ENCODE peak calls at places on chromosome 12, in four cellular contexts. F is HepG2, T is K562, R is HCT116. L is an unnamed sample. For H3K4me1, the result is how much of the 10 kb centered on the place peaks cover.

GRCh38 chr12:98808243-98808895 is 163.3 kb downstream of the APAF1 start:
- DNase-seq in F (no peak), T (no peak), R (no peak), L (no peak)

GRCh38 chr12:51077930-51078329 is 5.5 kb downstream of the CSRNP2 start:
- DNase-seq in F (no peak), T (no peak), R (no peak), L (no peak)

GRCh38 chr12:55707841-55708694 is at the start of gene ITGA7:
- DNase-seq in F (no peak), T (peak), R (no peak), L (no peak)

GRCh38 chr12:12922191-12922616 is 29.8 kb downstream of the GPRC5D start:
- DNase-seq in F (no peak), T (no peak), R (no peak), L (no peak)

GRCh38 chr12:121803861-121804416 is at the start of gene SETD1B:
- DNase-seq in F (no peak), T (peak), R (no peak), L (no peak)

GRCh38 chr12:92208613-92209121 is 63.0 kb upstream of the BTG1 start:
- DNase-seq in F (no peak), T (no peak), R (no peak), L (peak)

GRCh38 chr12:65602191-65602578 is 222.1 kb upstream of the HMGA2 start:
- DNase-seq in F (no peak), T (no peak), R (no peak), L (no peak)

GRCh38 chr12:10073266-10073665 is 25.5 kb downstream of the CLEC1A start:
- DNase-seq in F (no peak), T (no peak), R (no peak), L (no peak)

GRCh38 chr12:116910645-116911449 is at the start of gene FBXW8:
- DNase-seq in F (peak), T (peak), R (peak), L (no peak)

GRCh38 chr12:57536597-57536942 is 10.4 kb downstream of the DCTN2 start:
- DNase-seq in F (no peak), T (no peak), R (no peak), L (no peak)

GRCh38 chr12:123269980-123270379 is 1.7 kb downstream of the CDK2AP1 start:
- DNase-seq in F (peak), T (no peak), R (no peak), L (no peak)

GRCh38 chr12:126033746-126034145 is 968.5 kb downstream of the AACS start:
- DNase-seq in F (peak), T (no peak), R (no peak), L (no peak)

GRCh38 chr12:65696227-65696626 is 128.1 kb upstream of the HMGA2 start:
- DNase-seq in F (no peak), T (no peak), R (no peak), L (no peak)

GRCh38 chr12:55642275-55643068 is 5.8 kb downstream of the OR10P1 start:
- DNase-seq in F (no peak), T (no peak), R (no peak), L (no peak)

GRCh38 chr12:92288533-92288932 is 142.9 kb upstream of the BTG1 start:
- DNase-seq in F (no peak), T (no peak), R (no peak), L (no peak)

GRCh38 chr12:130752692-130753230 is 36.7 kb upstream of the RIMBP2 start:
- DNase-seq in F (no peak), T (no peak), R (no peak), L (no peak)

GRCh38 chr12:51848843-51849735 is 571 bp upstream of the FIGNL2 start:
- DNase-seq in F (no peak), T (peak), R (no peak), L (no peak)

GRCh38 chr12:104825408-104825807 is 132.7 kb downstream of the SLC41A2 start:
- DNase-seq in F (no peak), T (peak), R (no peak), L (no peak)

GRCh38 chr12:95663525-95663924 is 112.2 kb upstream of the USP44 start:
- DNase-seq in F (peak), T (no peak), R (no peak), L (no peak)

GRCh38 chr12:58341791-58342190 is 400.4 kb downstream of the ATP23 start:
- DNase-seq in F (no peak), T (no peak), R (no peak), L (no peak)

GRCh38 chr12:9227953-9228352 is 19.8 kb upstream of the PZP start:
- DNase-seq in F (no peak), T (no peak), R (no peak), L (no peak)

GRCh38 chr12:85697003-85697402 is 139.2 kb downstream of the RASSF9 start:
- DNase-seq in F (no peak), T (no peak), R (no peak), L (no peak)

GRCh38 chr12:65952737-65953209 is 128.5 kb downstream of the HMGA2 start:
- DNase-seq in F (peak), T (no peak), R (no peak), L (peak)

GRCh38 chr12:132506730-132507538 is 17.0 kb downstream of the FBRSL1 start:
- DNase-seq in F (no peak), T (peak), R (no peak), L (no peak)

GRCh38 chr12:100391856-100392255 is 35.0 kb downstream of the SLC17A8 start:
- DNase-seq in F (peak), T (no peak), R (no peak), L (no peak)

GRCh38 chr12:15472036-15472435 is 149.7 kb downstream of the PTPRO start:
- DNase-seq in F (no peak), T (no peak), R (no peak), L (no peak)

GRCh38 chr12:94386422-94386821 is 73.2 kb downstream of the CEP83 start:
- DNase-seq in F (peak), T (no peak), R (no peak), L (no peak)

GRCh38 chr12:27973487-27973890 is 956 bp upstream of the PTHLH start:
- DNase-seq in F (no peak), T (no peak), R (no peak), L (no peak)

GRCh38 chr12:131613186-131613585 is 97.7 kb upstream of the SFSWAP start:
- DNase-seq in F (no peak), T (no peak), R (no peak), L (no peak)

GRCh38 chr12:6336079-6336858 is 5.6 kb downstream of the TNFRSF1A start:
- DNase-seq in F (peak), T (peak), R (peak), L (peak)

GRCh38 chr12:74689071-74689655 is 151.5 kb downstream of the ATXN7L3B start:
- DNase-seq in F (peak), T (no peak), R (peak), L (peak)

GRCh38 chr12:86663173-86663572 is 407.0 kb upstream of the MGAT4C start:
- DNase-seq in F (no peak), T (no peak), R (no peak), L (no peak)

GRCh38 chr12:106445053-106445452 is 87.5 kb downstream of the POLR3B start:
- DNase-seq in F (no peak), T (no peak), R (no peak), L (no peak)

GRCh38 chr12:50221228-50222008 is 54.2 kb upstream of the CERS5 start:
- DNase-seq in F (no peak), T (no peak), R (no peak), L (no peak)

DNA sequence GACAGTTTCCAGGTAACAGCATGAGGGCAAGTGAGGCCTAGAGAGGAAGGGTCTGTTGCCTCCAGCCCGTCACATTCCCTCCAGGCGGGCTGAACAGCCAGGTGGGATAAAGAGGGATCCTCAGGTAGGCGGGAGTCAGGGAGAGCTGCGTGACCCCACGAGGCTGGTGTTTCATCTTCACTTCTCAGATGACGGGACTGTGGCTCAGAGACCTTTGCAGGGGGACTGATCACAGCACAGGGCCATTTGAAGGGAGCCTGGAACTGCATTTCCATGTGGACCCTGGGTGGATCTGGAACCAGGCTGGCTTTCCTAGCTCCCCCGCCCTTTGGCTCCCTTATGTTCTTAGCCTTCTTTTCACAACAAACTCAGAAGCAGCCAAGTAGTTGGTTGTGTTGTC is 37.4 kb downstream of the SH2B3 start:
- DNase-seq in F (no peak), T (no peak), R (no peak), L (no peak)
- H3K4me1 ChIP-seq in F (under half), T (under half), R (under half), L (half or more)

GRCh38 chr12:76216585-76217472 is 131.4 kb downstream of the BBS10 start:
- DNase-seq in F (no peak), T (peak), R (no peak), L (no peak)
- TF ChIP-seq TCF7L2 in F (no peak), T (no peak), R (no peak), L (no peak)

GRCh38 chr12:124679533-124680371 is 112.3 kb upstream of the NCOR2 start:
- DNase-seq in F (peak), T (peak), R (no peak), L (no peak)
- H3K4me1 ChIP-seq in F (half or more), T (half or more), R (under half), L (half or more)

GRCh38 chr12:72679147-72679757 is 407.1 kb downstream of the TRHDE start:
- DNase-seq in F (no peak), T (no peak), R (no peak), L (no peak)

GRCh38 chr12:72677187-72677586 is 405.0 kb downstream of the TRHDE start:
- DNase-seq in F (no peak), T (no peak), R (no peak), L (no peak)

GRCh38 chr12:72684491-72684890 is 412.3 kb downstream of the TRHDE start:
- DNase-seq in F (no peak), T (no peak), R (no peak), L (no peak)

DNA sequence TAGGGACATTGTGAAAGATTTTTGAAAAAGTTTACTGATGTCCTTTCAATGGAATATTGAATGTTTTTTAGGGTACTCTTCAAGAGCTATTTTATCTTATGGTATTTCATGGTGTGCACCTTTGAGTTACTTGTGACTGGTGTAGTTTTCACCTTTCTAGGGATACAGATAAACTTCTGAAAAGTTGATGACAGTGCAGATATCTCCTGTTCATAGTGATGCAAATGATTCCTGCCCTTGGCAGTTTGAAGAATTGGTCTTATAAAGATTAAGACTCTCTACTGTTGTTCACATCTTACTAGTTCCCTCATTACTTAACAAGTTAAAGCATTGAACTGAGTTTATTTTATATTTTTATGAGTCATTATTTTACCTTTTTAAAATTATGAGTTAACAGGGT is 408.9 kb downstream of the TRHDE start:
- DNase-seq in F (no peak), T (no peak), R (no peak), L (no peak)
- TF ChIP-seq TCF7L2 in F (no peak), T (no peak), R (no peak), L (no peak)

GRCh38 chr12:124884587-124885438 is 21.1 kb upstream of the SCARB1 start:
- DNase-seq in F (peak), T (peak), R (no peak), L (no peak)
- H3K4me1 ChIP-seq in F (half or more), T (half or more), R (under half), L (under half)

GRCh38 chr12:77433799-77434198 is 368.4 kb upstream of the E2F7 start:
- DNase-seq in F (no peak), T (no peak), R (no peak), L (no peak)
- TF ChIP-seq TCF7L2 in F (no peak), T (no peak), R (no peak), L (no peak)